ENCODE peak calls at places on chromosomes 1 and 21, in four cellular contexts. Q is CD4-positive, alpha-beta memory T cell; S is fibroblast of lung; U is prostate gland. Y is an unnamed sample.

GRCh38 chr1:78003882-78004718 is 639 bp upstream of the DNAJB4 start:
- DNase-seq in Q (peak; percentile 66), U (peak; percentile 19), S (peak; percentile 83), Y (no peak)

GRCh38 chr1:53116307-53116810 is 26.1 kb downstream of the SLC1A7 start:
- DNase-seq in Q (no peak), S (no peak), U (no peak), Y (no peak)

GRCh38 chr1:16978589-16979474 is 1.6 kb downstream of the MFAP2 start:
- DNase-seq in S (peak; percentile 90), Q (no peak), U (no peak), Y (no peak)

GRCh38 chr21:43815107-43815742 is 25.8 kb downstream of the RRP1 start:
- DNase-seq in U (no peak), Q (no peak), S (no peak), Y (no peak)

GRCh38 chr1:174872615-174873058 is 127.1 kb upstream of the CACYBP start:
- DNase-seq in U (no peak), Q (no peak), S (no peak), Y (no peak)

GRCh38 chr1:151056149-151056548 is 3.3 kb downstream of the CDC42SE1 start:
- DNase-seq in Q (peak; percentile 75), S (no peak), U (no peak), Y (peak; percentile 58)

GRCh38 chr1:56844709-56845108 is 9.9 kb upstream of the C8A start:
- DNase-seq in S (no peak), Q (no peak), U (no peak), Y (no peak)

GRCh38 chr21:46215436-46216131 is 13.0 kb downstream of the LSS start:
- DNase-seq in U (no peak), S (no peak), Q (no peak), Y (no peak)

GRCh38 chr1:59199147-59199546 is 97.7 kb upstream of the FGGY start:
- DNase-seq in S (no peak), U (no peak), Q (no peak), Y (no peak)

GRCh38 chr1:190119683-190120082 is 358.0 kb downstream of the BRINP3 start:
- DNase-seq in U (no peak), Q (no peak), S (no peak), Y (no peak)

GRCh38 chr1:30847358-30847972 is 61.1 kb downstream of the SDC3 start:
- DNase-seq in Q (no peak), S (peak; percentile 65), U (no peak), Y (no peak)

GRCh38 chr1:240091201-240091600 is 482 bp upstream of the FMN2 start:
- DNase-seq in S (no peak), Q (no peak), U (no peak), Y (no peak)

GRCh38 chr1:2088434-2088833 is 38.2 kb downstream of the PRKCZ start:
- DNase-seq in U (no peak), S (peak; percentile 43), Q (no peak), Y (no peak)

GRCh38 chr1:111725192-111725591 is 14.0 kb downstream of the INKA2 start:
- DNase-seq in S (no peak), U (no peak), Q (no peak), Y (no peak)

GRCh38 chr1:119373465-119373864 is 4.9 kb downstream of the HAO2 start:
- DNase-seq in U (no peak), Q (no peak), S (no peak), Y (no peak)

GRCh38 chr1:21100496-21100895 is 76.2 kb downstream of the EIF4G3 start:
- DNase-seq in S (peak; percentile 55), U (no peak), Q (no peak), Y (no peak)

GRCh38 chr1:41239988-41240610 is 2.0 kb downstream of the SCMH1 start:
- DNase-seq in Q (no peak), U (no peak), S (peak; percentile 78), Y (no peak)

GRCh38 chr1:208047975-208048374 is 137.1 kb upstream of the CD34 start:
- DNase-seq in Q (no peak), S (peak; percentile 52), U (peak; percentile 30), Y (no peak)

GRCh38 chr1:55252942-55253589 is 37.9 kb upstream of the USP24 start:
- DNase-seq in Q (no peak), U (no peak), S (no peak), Y (no peak)

GRCh38 chr1:37930246-37931142 is 16.4 kb downstream of the INPP5B start:
- DNase-seq in Q (peak; percentile 54), S (no peak), U (peak; percentile 23), Y (peak; percentile 9)

GRCh38 chr1:197486948-197487347 is 218.9 kb downstream of the CRB1 start:
- DNase-seq in Q (peak; percentile 33), U (no peak), S (peak; percentile 17), Y (no peak)

GRCh38 chr1:76723949-76724348 is 143.3 kb upstream of the ST6GALNAC5 start:
- DNase-seq in U (no peak), S (no peak), Q (no peak), Y (no peak)

GRCh38 chr1:243950166-243950565 is 100.1 kb upstream of the AKT3 start:
- DNase-seq in Q (no peak), S (peak; percentile 68), U (no peak), Y (no peak)

GRCh38 chr1:103949714-103950113 is 200.0 kb downstream of the AMY1C start:
- DNase-seq in U (no peak), Q (no peak), S (no peak), Y (no peak)

GRCh38 chr1:35707253-35708178 is 11.2 kb downstream of the C1orf216 start:
- DNase-seq in U (no peak), S (no peak), Q (peak; percentile 49), Y (peak; percentile 61)

GRCh38 chr1:81128079-81128478 is 672.7 kb upstream of the ADGRL2 start:
- DNase-seq in U (no peak), Q (no peak), S (no peak), Y (no peak)

GRCh38 chr1:93354749-93355148 is 9.0 kb downstream of the DR1 start:
- DNase-seq in Q (no peak), S (no peak), U (no peak), Y (no peak)

GRCh38 chr1:168734946-168735345 is 5.9 kb upstream of the DPT start:
- DNase-seq in Q (no peak), S (no peak), U (no peak), Y (no peak)

GRCh38 chr1:85623061-85623471 is 42.5 kb downstream of the CCN1 start:
- DNase-seq in S (peak; percentile 89), U (no peak), Q (no peak), Y (no peak)

GRCh38 chr1:223411309-223411708 is 18.1 kb downstream of the CCDC185 start:
- DNase-seq in S (peak; percentile 88), Q (no peak), U (no peak), Y (no peak)

GRCh38 chr1:180168786-180169640 is 14.3 kb downstream of the QSOX1 start:
- DNase-seq in U (peak; percentile 50), S (peak; percentile 48), Q (no peak), Y (peak; percentile 16)

GRCh38 chr1:206106328-206107167 is 10.6 kb downstream of the AVPR1B start:
- DNase-seq in S (peak; percentile 78), Q (peak; percentile 68), U (peak; percentile 81), Y (peak; percentile 65)

GRCh38 chr1:203282720-203283542 is 22.4 kb upstream of the BTG2 start:
- DNase-seq in S (no peak), U (no peak), Q (no peak), Y (no peak)

GRCh38 chr1:167209044-167209443 is 11.6 kb upstream of the POU2F1 start:
- DNase-seq in Q (no peak), U (no peak), S (no peak), Y (no peak)

GRCh38 chr1:170562644-170563338 is 30.8 kb downstream of the GORAB start:
- DNase-seq in U (peak; percentile 16), Q (peak; percentile 43), S (peak; percentile 92), Y (no peak)
- H3K4me3 ChIP-seq in U (no peak overlapping the region), Q (no peak overlapping the region), S (no peak overlapping the region), Y (no peak overlapping the region)

DNA sequence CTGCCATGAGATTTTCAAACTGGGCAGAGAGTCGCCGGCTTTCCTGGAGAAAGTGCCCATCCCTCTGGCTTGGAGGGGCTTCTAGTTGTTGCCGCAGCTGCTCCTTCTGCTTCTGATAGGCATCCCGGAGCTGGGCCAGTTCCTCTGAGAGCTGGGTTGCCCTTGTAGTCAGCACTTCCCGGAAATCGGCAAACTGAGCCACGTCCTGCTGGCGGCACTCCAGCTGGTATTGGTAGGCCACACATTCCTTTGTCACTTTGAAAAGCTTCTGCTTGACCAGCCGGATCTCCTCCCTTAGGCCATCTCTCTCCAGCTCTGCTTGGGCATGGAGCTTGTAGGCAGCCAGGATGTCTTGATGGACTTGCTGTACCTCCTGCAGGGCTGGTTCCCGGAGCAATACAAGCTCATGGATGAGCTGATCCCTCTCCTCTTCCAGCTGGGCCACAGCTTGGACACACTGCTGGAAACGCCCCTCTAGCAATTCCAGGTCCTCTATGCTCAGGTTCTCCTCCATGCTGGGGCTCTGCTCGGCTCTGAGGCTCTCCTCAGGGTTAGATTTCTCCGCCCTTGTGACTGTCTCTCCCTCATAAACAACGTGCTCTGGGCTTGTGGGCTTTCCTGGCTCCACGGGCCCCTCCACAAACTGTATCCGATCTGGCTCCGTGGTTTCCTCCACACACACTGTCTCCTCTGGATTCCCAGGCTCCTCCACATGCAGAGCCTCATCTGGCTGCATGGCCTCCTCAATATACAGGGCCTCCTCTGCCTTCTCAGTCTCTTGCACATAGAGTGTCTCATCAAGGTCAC is 7.3 kb downstream of the SYNC start:
- DNase-seq in Q (no peak), U (no peak), S (peak; percentile 67), Y (no peak)
- H3K4me3 ChIP-seq in Q (no peak overlapping the region), U (no peak overlapping the region), S (no peak overlapping the region), Y (no peak overlapping the region)

GRCh38 chr1:32980080-32980479 is 15.5 kb upstream of the RNF19B start:
- DNase-seq in S (no peak), Q (no peak), U (no peak), Y (no peak)
- H3K4me3 ChIP-seq in S (no peak overlapping the region), Q (no peak overlapping the region), U (no peak overlapping the region), Y (no peak overlapping the region)

GRCh38 chr1:155278689-155279160 is 1.5 kb downstream of the HCN3 start:
- DNase-seq in U (no peak), S (no peak), Q (no peak), Y (no peak)
- H3K4me3 ChIP-seq in U (no peak overlapping the region), S (no peak overlapping the region), Q (no peak overlapping the region), Y (no peak overlapping the region)

DNA sequence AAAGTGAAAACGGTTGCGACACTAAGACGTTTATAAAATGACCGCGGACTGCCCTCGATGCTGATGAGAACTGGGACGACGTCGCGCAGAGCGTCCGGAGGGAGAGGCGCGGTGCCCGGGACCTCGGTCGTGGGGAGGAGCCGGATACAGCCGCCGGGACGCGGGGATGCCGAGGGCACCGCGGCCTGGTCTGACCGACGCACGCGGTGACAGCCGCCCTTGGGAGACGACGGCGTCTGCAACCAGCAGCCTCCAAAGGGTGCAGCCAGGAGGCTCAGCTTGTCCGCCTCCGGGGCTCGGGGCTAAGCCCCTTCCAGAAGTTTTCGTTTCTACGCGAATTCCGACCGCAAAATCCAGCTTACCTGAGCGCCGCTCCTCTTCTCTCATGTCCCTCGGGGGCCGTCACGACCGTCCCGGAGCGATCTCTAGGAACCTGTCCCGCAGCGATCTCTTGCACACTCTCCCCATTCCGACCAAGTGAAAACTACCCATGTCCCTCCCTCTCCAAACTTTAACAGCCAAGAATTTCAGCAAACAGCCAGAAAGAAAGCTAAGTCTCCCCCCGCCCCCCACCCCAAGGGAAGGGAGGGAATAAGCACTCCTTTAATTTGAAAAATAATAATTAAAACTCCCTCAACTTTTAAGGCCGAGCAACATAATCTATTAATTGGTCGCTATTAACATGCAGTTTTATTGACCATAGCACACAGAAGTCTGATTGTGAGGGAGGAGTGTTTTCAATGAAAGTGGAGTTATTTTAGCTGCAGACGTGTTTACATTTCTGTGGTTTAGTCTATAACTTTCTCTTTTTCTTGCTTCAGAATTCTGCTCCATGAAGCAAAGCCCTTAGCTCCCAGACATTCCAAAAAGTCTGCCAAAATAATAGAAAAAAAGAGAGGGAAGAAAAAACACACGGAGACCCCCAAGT is 144.2 kb upstream of the ETS2 start:
- DNase-seq in Q (no peak), U (peak; percentile 10), S (peak; percentile 80), Y (no peak)
- H3K4me3 ChIP-seq in Q (no peak overlapping the region), U (peak overlapping the region; percentile 35), S (peak overlapping the region; percentile 31), Y (no peak overlapping the region)

GRCh38 chr1:158149175-158149574 is 31.5 kb upstream of the CD1D start:
- DNase-seq in S (no peak), U (no peak), Q (no peak), Y (no peak)
- H3K4me3 ChIP-seq in S (peak overlapping the region; percentile 41), U (peak overlapping the region; percentile 20), Q (peak overlapping the region; percentile 45), Y (peak overlapping the region; percentile 88)

Y was measured in CD8-positive, alpha-beta memory T cell.